ENCODE peak calls at places on chromosomes 16 and 17, in eight cellular contexts. C is natural killer cell; H is CD8-positive, alpha-beta T cell; L is Right ventricle myocardium inferior; D is gastroesophageal sphincter; F is WTC11; E is CD4-positive, CD25-positive, alpha-beta regulatory T cell; S is heart left ventricle. B is an unnamed sample.

GRCh38 chr17:38453951-38454421 is 25.7 kb downstream of the ARHGAP23 start:
- ATAC-seq in C (peak), H (no peak), L (no peak), D (no peak), F (no peak), E (no peak), S (no peak), B (no peak)

GRCh38 chr16:67406628-67407027 is 9.6 kb downstream of the ZDHHC1 start:
- ATAC-seq in C (no peak), H (no peak), L (peak), D (peak), F (no peak), E (no peak), S (peak), B (no peak)

GRCh38 chr16:86852135-86852534 is 273.8 kb downstream of the FOXL1 start:
- ATAC-seq in C (peak), H (no peak), L (no peak), D (no peak), F (no peak), E (no peak), S (no peak), B (no peak)

GRCh38 chr17:27457731-27458523 is 1.7 kb downstream of the KSR1 start:
- ATAC-seq in C (no peak), H (no peak), L (no peak), D (no peak), F (peak), E (no peak), S (no peak), B (no peak)

GRCh38 chr17:39927928-39928867 is 666 bp downstream of the LRRC3C start:
- ATAC-seq in C (peak), H (no peak), L (peak), D (peak), F (peak), E (no peak), S (peak), B (peak)

GRCh38 chr17:55069983-55070529 is 101.5 kb downstream of the STXBP4 start:
- ATAC-seq in C (no peak), H (no peak), L (no peak), D (no peak), F (no peak), E (no peak), S (no peak), B (no peak)

GRCh38 chr17:32759476-32759875 is 117.4 kb downstream of the MYO1D start:
- ATAC-seq in C (no peak), H (no peak), L (no peak), D (no peak), F (no peak), E (no peak), S (no peak), B (no peak)

GRCh38 chr17:32187276-32187675 is 45.0 kb downstream of the RHOT1 start:
- ATAC-seq in C (no peak), H (no peak), L (no peak), D (no peak), F (no peak), E (no peak), S (no peak), B (no peak)

GRCh38 chr16:30896890-30897730 is 696 bp downstream of the CTF1 start:
- ATAC-seq in C (peak), H (peak), L (peak), D (peak), F (peak), E (peak), S (peak), B (peak)

GRCh38 chr16:21984062-21984461 is 16.9 kb downstream of the PDZD9 start:
- ATAC-seq in C (no peak), H (no peak), L (no peak), D (no peak), F (no peak), E (no peak), S (no peak), B (no peak)

GRCh38 chr17:46943218-46943510 is 20.2 kb downstream of the GOSR2 start:
- ATAC-seq in C (no peak), H (no peak), L (peak), D (no peak), F (no peak), E (no peak), S (no peak), B (no peak)

GRCh38 chr17:690346-690745 is 24.3 kb downstream of the VPS53 start:
- ATAC-seq in C (no peak), H (no peak), L (no peak), D (no peak), F (no peak), E (no peak), S (no peak), B (no peak)

GRCh38 chr17:80071116-80071980 is 30.0 kb upstream of the GAA start:
- ATAC-seq in C (no peak), H (no peak), L (peak), D (peak), F (no peak), E (no peak), S (peak), B (no peak)

GRCh38 chr17:12358477-12358876 is 307.2 kb upstream of the MYOCD start:
- ATAC-seq in C (no peak), H (no peak), L (no peak), D (peak), F (no peak), E (no peak), S (no peak), B (no peak)

GRCh38 chr17:42114118-42114517 is 1.6 kb upstream of the DHX58 start:
- ATAC-seq in C (no peak), H (no peak), L (no peak), D (no peak), F (no peak), E (no peak), S (no peak), B (no peak)